ENCODE peak calls at places on chromosomes 6 and 20, in six cellular contexts. A is dorsolateral prefrontal cortex, C is cardiac muscle cell, Z is tibial artery, Q is sigmoid colon, H is HCT116. X is an unnamed sample.

GRCh38 chr6:155432293-155432692 is 23.3 kb downstream of the NOX3 start:
- DNase-seq in A (no peak), C (no peak), Z (no peak), Q (no peak), H (no peak), X (no peak)

GRCh38 chr20:62234346-62234745 is 4.0 kb upstream of the OSBPL2 start:
- DNase-seq in A (no peak), C (peak), Z (no peak), Q (no peak), H (no peak), X (no peak)

GRCh38 chr6:150204705-150205472 is 62.0 kb downstream of the PPP1R14C start:
- DNase-seq in A (no peak), C (no peak), Z (no peak), Q (no peak), H (no peak), X (no peak)

GRCh38 chr6:137291441-137291840 is 72.3 kb upstream of the IFNGR1 start:
- DNase-seq in A (peak), C (no peak), Z (peak), Q (no peak), H (no peak), X (no peak)

GRCh38 chr6:111858347-111858746 is 14.9 kb downstream of the FYN start:
- DNase-seq in A (no peak), C (no peak), Z (no peak), Q (no peak), H (no peak), X (no peak)

GRCh38 chr6:134007077-134007476 is 45.3 kb downstream of the SLC2A12 start:
- DNase-seq in A (no peak), C (no peak), Z (no peak), Q (no peak), H (no peak), X (no peak)

GRCh38 chr20:5780233-5781217 is 30.3 kb downstream of the SHLD1 start:
- DNase-seq in A (no peak), C (no peak), Z (no peak), Q (no peak), H (no peak), X (no peak)

GRCh38 chr20:61725145-61725544 is 340.5 kb downstream of the TAF4 start:
- DNase-seq in A (no peak), C (no peak), Z (no peak), Q (no peak), H (no peak), X (no peak)

GRCh38 chr6:112233864-112234263 is 20.5 kb downstream of the LAMA4 start:
- DNase-seq in A (no peak), C (no peak), Z (no peak), Q (peak), H (no peak), X (no peak)

GRCh38 chr6:148508401-148509151 is 165.9 kb downstream of the SASH1 start:
- DNase-seq in A (no peak), C (no peak), Z (no peak), Q (no peak), H (no peak), X (no peak)

GRCh38 chr6:113856011-113856551 is 1.1 kb upstream of the MARCKS start:
- DNase-seq in A (no peak), C (peak), Z (no peak), Q (no peak), H (no peak), X (no peak)

GRCh38 chr6:15320683-15321082 is 74.8 kb downstream of the JARID2 start:
- DNase-seq in A (no peak), C (no peak), Z (no peak), Q (no peak), H (no peak), X (no peak)

GRCh38 chr6:160972111-160972510 is 19.5 kb upstream of the MAP3K4 start:
- DNase-seq in A (no peak), C (no peak), Z (no peak), Q (no peak), H (no peak), X (no peak)

GRCh38 chr6:106476326-106477105 is 116.0 kb downstream of the CRYBG1 start:
- DNase-seq in A (no peak), C (no peak), Z (no peak), Q (no peak), H (no peak), X (no peak)

GRCh38 chr6:156282087-156282486 is 495.1 kb upstream of the ARID1B start:
- DNase-seq in A (no peak), C (no peak), Z (no peak), Q (no peak), H (no peak), X (no peak)

GRCh38 chr20:48951646-48952045 is 30.1 kb downstream of the ARFGEF2 start:
- DNase-seq in A (no peak), C (no peak), Z (no peak), Q (no peak), H (no peak), X (no peak)

GRCh38 chr6:56593801-56594318 is 48.8 kb downstream of the DST start:
- DNase-seq in A (no peak), C (no peak), Z (no peak), Q (no peak), H (no peak), X (no peak)

GRCh38 chr6:49342410-49342809 is 120.6 kb downstream of the MMUT start:
- DNase-seq in A (no peak), C (no peak), Z (no peak), Q (no peak), H (no peak), X (no peak)

GRCh38 chr6:148854086-148854485 is 107.3 kb downstream of the UST start:
- DNase-seq in A (no peak), C (no peak), Z (no peak), Q (no peak), H (no peak), X (no peak)

GRCh38 chr6:25971187-25971811 is 8.7 kb downstream of the TRIM38 start:
- DNase-seq in A (no peak), C (no peak), Z (peak), Q (no peak), H (peak), X (no peak)

GRCh38 chr20:43691928-43692524 is 25.1 kb downstream of the MYBL2 start:
- DNase-seq in A (no peak), C (peak), Z (no peak), Q (no peak), H (peak), X (no peak)

GRCh38 chr20:64111841-64112641 is 4.7 kb upstream of the NPBWR2 start:
- DNase-seq in A (no peak), C (no peak), Z (peak), Q (peak), H (no peak), X (no peak)

GRCh38 chr20:13984211-13984610 is 6.2 kb downstream of the SEL1L2 start:
- DNase-seq in A (no peak), C (no peak), Z (no peak), Q (no peak), H (no peak), X (no peak)

GRCh38 chr20:47221036-47221625 is 135.4 kb downstream of the ZMYND8 start:
- DNase-seq in A (no peak), C (no peak), Z (no peak), Q (no peak), H (no peak), X (no peak)

GRCh38 chr6:105879902-105880547 is 206.1 kb upstream of the PRDM1 start:
- DNase-seq in A (no peak), C (no peak), Z (peak), Q (peak), H (no peak), X (no peak)

GRCh38 chr20:43397147-43397546 is 60.5 kb upstream of the SRSF6 start:
- DNase-seq in A (no peak), C (no peak), Z (no peak), Q (no peak), H (no peak), X (no peak)

GRCh38 chr6:136076496-136076895 is 173.6 kb downstream of the MTFR2 start:
- DNase-seq in A (no peak), C (no peak), Z (no peak), Q (no peak), H (no peak), X (no peak)

GRCh38 chr6:118859517-118860064 is 34.4 kb upstream of the ASF1A start:
- DNase-seq in A (no peak), C (no peak), Z (no peak), Q (no peak), H (no peak), X (no peak)

GRCh38 chr20:8744228-8744844 is 324.6 kb upstream of the PLCB4 start:
- DNase-seq in A (no peak), C (no peak), Z (no peak), Q (no peak), H (no peak), X (no peak)

GRCh38 chr6:155850408-155850841 is 394.8 kb upstream of the NOX3 start:
- DNase-seq in A (no peak), C (no peak), Z (no peak), Q (no peak), H (peak), X (no peak)

GRCh38 chr20:25361287-25361683 is 29.4 kb downstream of the ABHD12 start:
- DNase-seq in A (no peak), C (no peak), Z (no peak), Q (no peak), H (no peak), X (no peak)

GRCh38 chr6:14468656-14469321 is 351.2 kb downstream of the CD83 start:
- DNase-seq in A (no peak), C (no peak), Z (no peak), Q (no peak), H (no peak), X (no peak)

GRCh38 chr20:4325548-4326187 is 310.3 kb upstream of the RNF24 start:
- DNase-seq in A (no peak), C (no peak), Z (peak), Q (no peak), H (no peak), X (no peak)
- H3K27ac ChIP-seq in A (no peak), C (no peak), Z (peak), Q (no peak), H (no peak), X (no peak)

DNA sequence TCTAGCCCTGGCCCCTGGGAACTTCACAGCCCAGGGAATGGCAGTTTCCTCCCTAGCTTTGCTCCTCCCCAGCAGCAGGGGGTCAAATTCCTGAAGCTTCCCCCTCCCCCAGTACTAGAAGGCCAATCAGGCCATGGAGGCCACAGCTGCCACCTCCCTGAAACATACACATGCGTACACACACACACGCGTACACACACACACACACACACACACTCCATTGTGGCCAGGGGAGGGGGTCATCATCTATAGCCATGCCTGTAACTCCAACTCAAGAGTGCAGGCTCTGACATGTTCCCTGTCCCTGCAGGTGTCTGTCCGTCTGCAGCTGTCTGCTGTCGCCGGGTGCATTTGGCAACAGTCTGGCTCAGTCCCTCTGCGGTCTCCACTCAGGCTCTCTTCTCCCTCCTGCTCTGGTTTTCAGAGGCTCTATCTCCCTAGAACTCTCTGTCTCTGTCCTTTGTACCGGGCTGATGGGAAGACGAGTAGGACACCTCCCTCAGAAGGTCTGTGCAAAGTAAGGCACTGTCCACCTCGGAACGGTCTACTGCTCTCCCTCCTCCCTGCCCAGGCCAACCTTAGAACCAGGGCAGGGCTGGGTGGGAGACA is 1.4 kb downstream of the LRFN2 start:
- DNase-seq in A (no peak), C (no peak), Z (no peak), Q (no peak), H (no peak), X (no peak)
- H3K27ac ChIP-seq in A (peak), C (no peak), Z (no peak), Q (no peak), H (no peak), X (no peak)

DNA sequence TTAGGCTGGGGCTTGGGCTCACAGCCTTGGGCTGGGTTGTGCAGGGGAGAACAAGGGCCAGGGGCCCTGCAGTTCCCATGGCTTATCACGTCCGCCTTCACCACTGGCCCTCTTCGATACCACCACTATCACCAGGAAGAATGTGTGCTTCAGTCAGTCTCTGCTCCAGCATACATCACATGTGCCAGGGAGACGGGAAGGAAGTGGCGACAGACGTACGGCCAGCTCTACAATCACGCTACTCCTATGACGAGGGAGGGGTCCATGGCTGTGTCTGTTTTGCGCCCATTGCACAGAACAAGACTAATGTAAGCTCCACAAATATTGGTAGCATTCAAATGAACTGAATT is 72.1 kb downstream of the TRAM2 start:
- DNase-seq in A (no peak), C (no peak), Z (no peak), Q (no peak), H (no peak), X (no peak)
- H3K27ac ChIP-seq in A (no peak), C (no peak), Z (peak), Q (peak), H (peak), X (no peak)

DNA sequence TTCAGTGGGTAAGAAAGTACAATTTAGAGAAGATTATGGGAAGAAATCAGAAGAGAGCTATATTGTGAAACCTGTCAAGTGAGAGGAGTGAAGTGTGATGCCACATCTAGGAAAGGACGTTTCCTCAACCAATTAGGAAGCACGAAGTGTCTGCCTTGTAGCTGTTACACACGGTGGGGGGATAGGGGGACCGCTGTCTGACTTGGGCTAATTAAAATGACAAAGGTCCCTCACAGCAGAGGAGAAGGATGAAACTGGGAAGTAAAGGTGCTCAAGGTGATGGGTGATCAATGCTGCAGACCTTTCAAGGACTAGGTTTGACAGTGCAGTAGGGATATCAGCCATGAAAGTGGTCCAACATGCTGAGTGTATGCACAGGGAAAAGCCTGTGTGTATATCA is 181.1 kb upstream of the PRSS16 start:
- DNase-seq in A (no peak), C (no peak), Z (no peak), Q (no peak), H (no peak), X (no peak)
- H3K27ac ChIP-seq in A (no peak), C (no peak), Z (no peak), Q (no peak), H (no peak), X (peak)